ENCODE peak calls at places on chromosomes 5 and 9, in ten cellular contexts. One of them, this sample, is unnamed.

GRCh38 chr5:77305921-77306320 is 95.4 kb downstream of the PDE8B start:
- DNase-seq in tibial nerve: no peak
- DNase-seq in colonic mucosa: no peak
- DNase-seq in adrenal gland: no peak
- DNase-seq in effector memory CD4-positive, alpha-beta T cell: no peak
- DNase-seq in cardiac muscle cell: no peak
- DNase-seq in CD4-positive, CD25-positive, alpha-beta regulatory T cell: no peak
- DNase-seq in aorta: peak; percentile 79
- DNase-seq in CD8-positive, alpha-beta T cell: no peak
- DNase-seq in body of pancreas: no peak
- DNase-seq in this sample: no peak

GRCh38 chr9:131657456-131657855 is 82.4 kb downstream of the RAPGEF1 start:
- DNase-seq in cardiac muscle cell: no peak
- DNase-seq in CD8-positive, alpha-beta T cell: no peak
- DNase-seq in aorta: no peak
- DNase-seq in body of pancreas: peak; percentile 50
- DNase-seq in CD4-positive, CD25-positive, alpha-beta regulatory T cell: no peak
- DNase-seq in adrenal gland: no peak
- DNase-seq in effector memory CD4-positive, alpha-beta T cell: peak; percentile 31
- DNase-seq in tibial nerve: no peak
- DNase-seq in colonic mucosa: no peak
- DNase-seq in this sample: no peak

GRCh38 chr5:149268928-149269557 is 2.6 kb upstream of the AFAP1L1 start:
- DNase-seq in effector memory CD4-positive, alpha-beta T cell: no peak
- DNase-seq in aorta: no peak
- DNase-seq in adrenal gland: no peak
- DNase-seq in cardiac muscle cell: peak; percentile 67
- DNase-seq in colonic mucosa: no peak
- DNase-seq in CD8-positive, alpha-beta T cell: no peak
- DNase-seq in body of pancreas: no peak
- DNase-seq in tibial nerve: no peak
- DNase-seq in CD4-positive, CD25-positive, alpha-beta regulatory T cell: no peak
- DNase-seq in this sample: no peak

GRCh38 chr5:72949481-72949880 is 6.4 kb upstream of the FCHO2 start:
- DNase-seq in body of pancreas: no peak
- DNase-seq in aorta: no peak
- DNase-seq in adrenal gland: no peak
- DNase-seq in CD8-positive, alpha-beta T cell: no peak
- DNase-seq in colonic mucosa: no peak
- DNase-seq in CD4-positive, CD25-positive, alpha-beta regulatory T cell: no peak
- DNase-seq in tibial nerve: no peak
- DNase-seq in effector memory CD4-positive, alpha-beta T cell: no peak
- DNase-seq in cardiac muscle cell: no peak
- DNase-seq in this sample: no peak

GRCh38 chr5:132905938-132906337 is 32.5 kb downstream of the LEAP2 start:
- DNase-seq in CD4-positive, CD25-positive, alpha-beta regulatory T cell: no peak
- DNase-seq in colonic mucosa: no peak
- DNase-seq in body of pancreas: peak; percentile 19
- DNase-seq in aorta: no peak
- DNase-seq in CD8-positive, alpha-beta T cell: no peak
- DNase-seq in effector memory CD4-positive, alpha-beta T cell: no peak
- DNase-seq in adrenal gland: no peak
- DNase-seq in cardiac muscle cell: peak; percentile 54
- DNase-seq in tibial nerve: no peak
- DNase-seq in this sample: no peak

GRCh38 chr5:14428302-14429081 is 153.1 kb upstream of the OTULINL start:
- DNase-seq in body of pancreas: peak; percentile 61
- DNase-seq in adrenal gland: no peak
- DNase-seq in effector memory CD4-positive, alpha-beta T cell: no peak
- DNase-seq in cardiac muscle cell: no peak
- DNase-seq in aorta: no peak
- DNase-seq in CD4-positive, CD25-positive, alpha-beta regulatory T cell: no peak
- DNase-seq in colonic mucosa: no peak
- DNase-seq in tibial nerve: no peak
- DNase-seq in CD8-positive, alpha-beta T cell: no peak
- DNase-seq in this sample: no peak

GRCh38 chr9:16458696-16459420 is 411.6 kb downstream of the BNC2 start:
- DNase-seq in adrenal gland: no peak
- DNase-seq in aorta: no peak
- DNase-seq in body of pancreas: no peak
- DNase-seq in colonic mucosa: no peak
- DNase-seq in effector memory CD4-positive, alpha-beta T cell: no peak
- DNase-seq in CD8-positive, alpha-beta T cell: no peak
- DNase-seq in CD4-positive, CD25-positive, alpha-beta regulatory T cell: no peak
- DNase-seq in tibial nerve: no peak
- DNase-seq in cardiac muscle cell: peak; percentile 57
- DNase-seq in this sample: no peak

GRCh38 chr9:90300901-90301688 is 341.5 kb downstream of the DIRAS2 start:
- DNase-seq in CD4-positive, CD25-positive, alpha-beta regulatory T cell: no peak
- DNase-seq in adrenal gland: peak; percentile 11
- DNase-seq in tibial nerve: no peak
- DNase-seq in effector memory CD4-positive, alpha-beta T cell: no peak
- DNase-seq in cardiac muscle cell: peak; percentile 85
- DNase-seq in body of pancreas: peak; percentile 19
- DNase-seq in colonic mucosa: peak; percentile 36
- DNase-seq in CD8-positive, alpha-beta T cell: no peak
- DNase-seq in aorta: no peak
- DNase-seq in this sample: peak; percentile 59

GRCh38 chr9:112168197-112168596 is 6.9 kb downstream of the SUSD1 start:
- DNase-seq in aorta: no peak
- DNase-seq in CD8-positive, alpha-beta T cell: no peak
- DNase-seq in adrenal gland: no peak
- DNase-seq in body of pancreas: no peak
- DNase-seq in colonic mucosa: peak; percentile 72
- DNase-seq in CD4-positive, CD25-positive, alpha-beta regulatory T cell: no peak
- DNase-seq in tibial nerve: no peak
- DNase-seq in cardiac muscle cell: no peak
- DNase-seq in effector memory CD4-positive, alpha-beta T cell: no peak
- DNase-seq in this sample: no peak

GRCh38 chr5:168424506-168425298 is 61.6 kb upstream of the RARS1 start:
- DNase-seq in aorta: no peak
- DNase-seq in colonic mucosa: no peak
- DNase-seq in tibial nerve: no peak
- DNase-seq in CD8-positive, alpha-beta T cell: no peak
- DNase-seq in body of pancreas: no peak
- DNase-seq in adrenal gland: no peak
- DNase-seq in CD4-positive, CD25-positive, alpha-beta regulatory T cell: no peak
- DNase-seq in effector memory CD4-positive, alpha-beta T cell: no peak
- DNase-seq in cardiac muscle cell: peak; percentile 74
- DNase-seq in this sample: no peak

GRCh38 chr5:89869346-89869745 is 540.2 kb downstream of the CETN3 start:
- DNase-seq in body of pancreas: no peak
- DNase-seq in CD4-positive, CD25-positive, alpha-beta regulatory T cell: no peak
- DNase-seq in adrenal gland: no peak
- DNase-seq in colonic mucosa: no peak
- DNase-seq in effector memory CD4-positive, alpha-beta T cell: no peak
- DNase-seq in tibial nerve: no peak
- DNase-seq in CD8-positive, alpha-beta T cell: no peak
- DNase-seq in aorta: no peak
- DNase-seq in cardiac muscle cell: no peak
- DNase-seq in this sample: no peak

GRCh38 chr9:113955076-113955752 is 79.1 kb downstream of the ZNF618 start:
- DNase-seq in CD8-positive, alpha-beta T cell: no peak
- DNase-seq in body of pancreas: no peak
- DNase-seq in CD4-positive, CD25-positive, alpha-beta regulatory T cell: no peak
- DNase-seq in aorta: no peak
- DNase-seq in effector memory CD4-positive, alpha-beta T cell: no peak
- DNase-seq in tibial nerve: no peak
- DNase-seq in cardiac muscle cell: peak; percentile 86
- DNase-seq in colonic mucosa: no peak
- DNase-seq in adrenal gland: peak; percentile 33
- DNase-seq in this sample: no peak

GRCh38 chr5:76326559-76327351 is 76.3 kb upstream of the IQGAP2 start:
- DNase-seq in CD8-positive, alpha-beta T cell: no peak
- DNase-seq in cardiac muscle cell: no peak
- DNase-seq in adrenal gland: no peak
- DNase-seq in colonic mucosa: no peak
- DNase-seq in aorta: no peak
- DNase-seq in CD4-positive, CD25-positive, alpha-beta regulatory T cell: no peak
- DNase-seq in body of pancreas: no peak
- DNase-seq in effector memory CD4-positive, alpha-beta T cell: no peak
- DNase-seq in tibial nerve: no peak
- DNase-seq in this sample: no peak

GRCh38 chr5:111820072-111820471 is 63.1 kb upstream of the NREP start:
- DNase-seq in adrenal gland: no peak
- DNase-seq in effector memory CD4-positive, alpha-beta T cell: no peak
- DNase-seq in aorta: no peak
- DNase-seq in CD4-positive, CD25-positive, alpha-beta regulatory T cell: no peak
- DNase-seq in body of pancreas: no peak
- DNase-seq in colonic mucosa: no peak
- DNase-seq in cardiac muscle cell: peak; percentile 10
- DNase-seq in CD8-positive, alpha-beta T cell: no peak
- DNase-seq in tibial nerve: no peak
- DNase-seq in this sample: no peak

DNA sequence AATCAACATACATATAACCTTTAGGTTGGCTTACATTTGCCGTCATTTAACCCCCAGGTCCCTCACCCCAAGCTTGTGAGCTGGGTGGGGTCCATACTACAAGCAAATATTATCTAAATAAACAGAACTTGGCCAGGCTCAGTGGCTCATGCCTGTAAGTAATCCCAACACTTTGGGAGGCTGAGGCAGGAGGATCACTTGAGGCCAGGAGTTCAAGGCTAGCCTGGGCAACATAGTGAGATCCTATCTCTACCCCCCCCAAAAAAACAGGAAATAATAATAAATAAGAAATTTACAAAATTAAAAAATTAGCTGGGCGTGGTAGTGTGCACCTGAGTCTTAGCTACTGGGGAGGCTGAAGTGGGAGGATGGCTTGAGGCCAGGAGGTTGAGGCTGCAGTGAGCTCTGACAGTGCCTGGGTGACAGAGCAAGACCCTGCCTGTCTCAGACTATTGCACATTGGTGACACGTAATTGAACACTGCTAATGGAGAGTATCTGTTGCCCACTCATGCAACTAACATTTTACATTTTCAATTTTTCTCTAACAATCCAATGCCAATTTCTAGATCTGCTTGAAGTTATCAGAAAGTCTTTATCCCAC is 18.9 kb downstream of the FNBP1 start:
- DNase-seq in aorta: no peak
- DNase-seq in body of pancreas: no peak
- DNase-seq in CD4-positive, CD25-positive, alpha-beta regulatory T cell: no peak
- DNase-seq in tibial nerve: no peak
- DNase-seq in cardiac muscle cell: no peak
- DNase-seq in CD8-positive, alpha-beta T cell: no peak
- DNase-seq in effector memory CD4-positive, alpha-beta T cell: no peak
- DNase-seq in adrenal gland: no peak
- DNase-seq in colonic mucosa: no peak
- DNase-seq in this sample: no peak
- H3K4me1 ChIP-seq in aorta: no peaks in the 10 kb centered on the region
- H3K4me1 ChIP-seq in body of pancreas: peaks cover 14% of the 10 kb centered on the region
- H3K4me1 ChIP-seq in CD4-positive, CD25-positive, alpha-beta regulatory T cell: peaks cover 92% of the 10 kb centered on the region
- H3K4me1 ChIP-seq in tibial nerve: peaks cover 70% of the 10 kb centered on the region
- H3K4me1 ChIP-seq in cardiac muscle cell: peaks cover 5% of the 10 kb centered on the region
- H3K4me1 ChIP-seq in CD8-positive, alpha-beta T cell: peaks cover 69% of the 10 kb centered on the region
- H3K4me1 ChIP-seq in effector memory CD4-positive, alpha-beta T cell: peaks cover 45% of the 10 kb centered on the region
- H3K4me1 ChIP-seq in adrenal gland: peaks cover 29% of the 10 kb centered on the region
- H3K4me1 ChIP-seq in colonic mucosa: peaks cover 7% of the 10 kb centered on the region
- H3K4me1 ChIP-seq in this sample: peaks cover 61% of the 10 kb centered on the region

GRCh38 chr5:140513124-140513523 is 34.3 kb upstream of the EIF4EBP3 start:
- DNase-seq in cardiac muscle cell: no peak
- DNase-seq in body of pancreas: no peak
- DNase-seq in adrenal gland: no peak
- DNase-seq in colonic mucosa: no peak
- DNase-seq in tibial nerve: no peak
- DNase-seq in aorta: no peak
- DNase-seq in CD8-positive, alpha-beta T cell: no peak
- DNase-seq in CD4-positive, CD25-positive, alpha-beta regulatory T cell: no peak
- DNase-seq in effector memory CD4-positive, alpha-beta T cell: no peak
- DNase-seq in this sample: no peak
- H3K36me3 ChIP-seq in cardiac muscle cell: peaks cover 44% of the 10 kb centered on the region
- H3K36me3 ChIP-seq in body of pancreas: peaks cover 22% of the 10 kb centered on the region
- H3K36me3 ChIP-seq in adrenal gland: no peaks in the 10 kb centered on the region
- H3K36me3 ChIP-seq in colonic mucosa: peaks cover 12% of the 10 kb centered on the region
- H3K36me3 ChIP-seq in tibial nerve: peaks cover 4% of the 10 kb centered on the region
- H3K36me3 ChIP-seq in aorta: no peaks in the 10 kb centered on the region
- H3K36me3 ChIP-seq in CD8-positive, alpha-beta T cell: peaks cover 43% of the 10 kb centered on the region
- H3K36me3 ChIP-seq in CD4-positive, CD25-positive, alpha-beta regulatory T cell: peaks cover 69% of the 10 kb centered on the region
- H3K36me3 ChIP-seq in effector memory CD4-positive, alpha-beta T cell: peaks cover 56% of the 10 kb centered on the region
- H3K36me3 ChIP-seq in this sample: peaks cover 27% of the 10 kb centered on the region

DNA sequence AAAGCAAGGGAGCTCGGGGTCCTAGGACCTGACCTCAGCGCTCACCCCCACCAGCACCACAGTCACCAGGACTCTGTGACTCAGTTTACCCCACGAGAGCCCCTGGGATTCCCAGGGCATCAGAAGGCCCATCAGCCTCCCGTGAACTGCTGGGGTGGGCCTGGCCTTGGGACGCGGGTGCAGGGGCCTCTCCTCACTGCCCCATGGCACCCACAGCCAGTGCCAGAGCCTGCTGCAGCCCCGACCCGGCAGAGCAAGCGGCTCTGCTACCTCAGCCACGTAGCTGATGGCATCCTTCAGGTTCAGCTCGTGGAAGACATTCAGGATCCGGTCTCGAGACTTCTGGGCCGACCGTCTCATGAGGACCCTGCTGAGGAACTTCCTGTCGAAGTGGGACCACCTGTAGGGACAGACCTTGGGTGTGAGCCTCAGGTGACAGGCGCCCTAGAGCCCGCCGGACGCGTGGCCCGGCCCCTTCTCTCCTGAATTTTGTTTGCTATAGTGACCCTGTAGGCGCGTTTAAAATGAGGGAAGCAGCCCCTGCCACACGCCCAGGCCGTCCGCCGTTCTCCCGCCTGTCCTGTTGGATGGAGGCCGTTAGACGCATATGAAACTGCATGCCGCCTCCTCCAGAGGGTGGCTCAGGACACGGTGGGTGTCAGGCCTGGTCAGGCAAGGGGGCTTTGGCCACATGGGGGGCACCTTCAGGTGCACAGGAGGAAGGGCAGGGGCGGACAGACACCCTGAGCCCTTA is 36.8 kb downstream of the EXOC3 start:
- DNase-seq in body of pancreas: no peak
- DNase-seq in CD8-positive, alpha-beta T cell: no peak
- DNase-seq in tibial nerve: no peak
- DNase-seq in adrenal gland: no peak
- DNase-seq in colonic mucosa: no peak
- DNase-seq in cardiac muscle cell: no peak
- DNase-seq in aorta: no peak
- DNase-seq in effector memory CD4-positive, alpha-beta T cell: no peak
- DNase-seq in CD4-positive, CD25-positive, alpha-beta regulatory T cell: no peak
- DNase-seq in this sample: no peak
- H3K27me3 ChIP-seq in body of pancreas: no peaks in the 10 kb centered on the region
- H3K27me3 ChIP-seq in CD8-positive, alpha-beta T cell: peaks cover 6% of the 10 kb centered on the region
- H3K27me3 ChIP-seq in tibial nerve: peaks cover 92% of the 10 kb centered on the region
- H3K27me3 ChIP-seq in adrenal gland: peaks cover 50% of the 10 kb centered on the region
- H3K27me3 ChIP-seq in colonic mucosa: peaks cover 57% of the 10 kb centered on the region
- H3K27me3 ChIP-seq in cardiac muscle cell: peaks cover 17% of the 10 kb centered on the region
- H3K27me3 ChIP-seq in aorta: no peaks in the 10 kb centered on the region
- H3K27me3 ChIP-seq in effector memory CD4-positive, alpha-beta T cell: peaks cover 3% of the 10 kb centered on the region
- H3K27me3 ChIP-seq in CD4-positive, CD25-positive, alpha-beta regulatory T cell: no peaks in the 10 kb centered on the region
- H3K27me3 ChIP-seq in this sample: peaks cover 57% of the 10 kb centered on the region

DNA sequence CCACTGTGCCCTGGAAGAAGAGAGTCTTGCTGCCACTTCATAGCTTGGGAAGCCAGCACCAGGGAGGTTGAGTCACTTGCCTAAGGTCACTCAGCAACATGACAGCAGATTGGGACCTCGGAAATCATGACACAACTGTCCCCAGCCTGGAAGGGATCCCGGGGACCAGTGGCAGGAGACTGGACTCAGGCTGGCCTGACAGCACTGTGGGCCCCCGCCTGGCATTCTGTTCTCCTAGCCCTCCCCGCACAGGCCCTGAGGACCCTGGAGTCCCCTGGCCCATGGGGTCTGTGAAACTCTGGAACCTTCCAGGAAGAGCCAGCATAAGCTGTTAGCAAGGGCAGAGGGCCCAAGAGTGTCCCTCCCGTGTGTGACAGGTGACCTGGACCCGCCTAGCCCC is 64.9 kb downstream of the COL5A1 start:
- DNase-seq in tibial nerve: no peak
- DNase-seq in body of pancreas: no peak
- DNase-seq in colonic mucosa: no peak
- DNase-seq in effector memory CD4-positive, alpha-beta T cell: no peak
- DNase-seq in adrenal gland: peak; percentile 72
- DNase-seq in CD4-positive, CD25-positive, alpha-beta regulatory T cell: no peak
- DNase-seq in cardiac muscle cell: no peak
- DNase-seq in CD8-positive, alpha-beta T cell: no peak
- DNase-seq in aorta: no peak
- DNase-seq in this sample: no peak
- H3K4me1 ChIP-seq in tibial nerve: peaks cover 89% of the 10 kb centered on the region
- H3K4me1 ChIP-seq in body of pancreas: no peaks in the 10 kb centered on the region
- H3K4me1 ChIP-seq in colonic mucosa: no peaks in the 10 kb centered on the region
- H3K4me1 ChIP-seq in effector memory CD4-positive, alpha-beta T cell: no peaks in the 10 kb centered on the region
- H3K4me1 ChIP-seq in adrenal gland: peaks cover 12% of the 10 kb centered on the region
- H3K4me1 ChIP-seq in CD4-positive, CD25-positive, alpha-beta regulatory T cell: no peaks in the 10 kb centered on the region
- H3K4me1 ChIP-seq in cardiac muscle cell: peaks cover 25% of the 10 kb centered on the region
- H3K4me1 ChIP-seq in CD8-positive, alpha-beta T cell: no peaks in the 10 kb centered on the region
- H3K4me1 ChIP-seq in aorta: no peaks in the 10 kb centered on the region
- H3K4me1 ChIP-seq in this sample: peaks cover 6% of the 10 kb centered on the region